ENCODE peak calls at places on chromosomes 2 and 18, in nine cellular contexts. One of them, this sample, is unnamed.

GRCh38 chr18:74489631-74490030 is 6.5 kb upstream of the CNDP2 start:
- DNase-seq in NCI-H510A treated with DMSO at 0.1 percent for 48 hours: no peak
- DNase-seq in right cardiac atrium: no peak
- DNase-seq in NCI-H1105: no peak
- DNase-seq in NCI-H82: peak
- DNase-seq in aorta: no peak
- DNase-seq in T-helper 1 cell: no peak
- DNase-seq in T1000: no peak
- DNase-seq in NCI-H446 treated with DMSO at 0.1 percent for 48 hours: no peak
- DNase-seq in this sample: peak

GRCh38 chr2:527581-527980 is 149.6 kb downstream of the TMEM18 start:
- DNase-seq in NCI-H510A treated with DMSO at 0.1 percent for 48 hours: no peak
- DNase-seq in right cardiac atrium: no peak
- DNase-seq in NCI-H1105: no peak
- DNase-seq in NCI-H82: no peak
- DNase-seq in aorta: no peak
- DNase-seq in T-helper 1 cell: no peak
- DNase-seq in T1000: no peak
- DNase-seq in NCI-H446 treated with DMSO at 0.1 percent for 48 hours: no peak
- DNase-seq in this sample: no peak

GRCh38 chr2:1773883-1774282 is 29.6 kb upstream of the PXDN start:
- DNase-seq in NCI-H510A treated with DMSO at 0.1 percent for 48 hours: peak
- DNase-seq in right cardiac atrium: no peak
- DNase-seq in NCI-H1105: no peak
- DNase-seq in NCI-H82: no peak
- DNase-seq in aorta: no peak
- DNase-seq in T-helper 1 cell: no peak
- DNase-seq in T1000: no peak
- DNase-seq in NCI-H446 treated with DMSO at 0.1 percent for 48 hours: no peak
- DNase-seq in this sample: no peak

GRCh38 chr2:85434677-85435076 is 16.2 kb downstream of the SH2D6 start:
- DNase-seq in NCI-H510A treated with DMSO at 0.1 percent for 48 hours: no peak
- DNase-seq in right cardiac atrium: no peak
- DNase-seq in NCI-H1105: no peak
- DNase-seq in NCI-H82: no peak
- DNase-seq in aorta: no peak
- DNase-seq in T-helper 1 cell: no peak
- DNase-seq in T1000: no peak
- DNase-seq in NCI-H446 treated with DMSO at 0.1 percent for 48 hours: no peak
- DNase-seq in this sample: no peak

GRCh38 chr2:57740905-57741304 is 305.7 kb upstream of the VRK2 start:
- DNase-seq in NCI-H510A treated with DMSO at 0.1 percent for 48 hours: no peak
- DNase-seq in right cardiac atrium: no peak
- DNase-seq in NCI-H1105: peak
- DNase-seq in NCI-H82: no peak
- DNase-seq in aorta: no peak
- DNase-seq in T-helper 1 cell: no peak
- DNase-seq in T1000: no peak
- DNase-seq in NCI-H446 treated with DMSO at 0.1 percent for 48 hours: no peak
- DNase-seq in this sample: no peak

GRCh38 chr2:218030409-218031195 is 27.8 kb upstream of the TNS1 start:
- DNase-seq in NCI-H510A treated with DMSO at 0.1 percent for 48 hours: no peak
- DNase-seq in right cardiac atrium: no peak
- DNase-seq in NCI-H1105: no peak
- DNase-seq in NCI-H82: no peak
- DNase-seq in aorta: no peak
- DNase-seq in T-helper 1 cell: no peak
- DNase-seq in T1000: no peak
- DNase-seq in NCI-H446 treated with DMSO at 0.1 percent for 48 hours: no peak
- DNase-seq in this sample: no peak

GRCh38 chr2:96809216-96809882 is 6.7 kb upstream of the CNNM3 start:
- DNase-seq in NCI-H510A treated with DMSO at 0.1 percent for 48 hours: no peak
- DNase-seq in right cardiac atrium: no peak
- DNase-seq in NCI-H1105: no peak
- DNase-seq in NCI-H82: no peak
- DNase-seq in aorta: no peak
- DNase-seq in T-helper 1 cell: no peak
- DNase-seq in T1000: no peak
- DNase-seq in NCI-H446 treated with DMSO at 0.1 percent for 48 hours: no peak
- DNase-seq in this sample: no peak

GRCh38 chr2:203623104-203623503 is 83.3 kb upstream of the CD28 start:
- DNase-seq in NCI-H510A treated with DMSO at 0.1 percent for 48 hours: peak
- DNase-seq in right cardiac atrium: no peak
- DNase-seq in NCI-H1105: no peak
- DNase-seq in NCI-H82: peak
- DNase-seq in aorta: no peak
- DNase-seq in T-helper 1 cell: no peak
- DNase-seq in T1000: peak
- DNase-seq in NCI-H446 treated with DMSO at 0.1 percent for 48 hours: no peak
- DNase-seq in this sample: peak

GRCh38 chr2:151886235-151886634 is 58.0 kb upstream of the ARL5A start:
- DNase-seq in NCI-H510A treated with DMSO at 0.1 percent for 48 hours: peak
- DNase-seq in right cardiac atrium: no peak
- DNase-seq in NCI-H1105: no peak
- DNase-seq in NCI-H82: no peak
- DNase-seq in aorta: no peak
- DNase-seq in T-helper 1 cell: no peak
- DNase-seq in T1000: no peak
- DNase-seq in NCI-H446 treated with DMSO at 0.1 percent for 48 hours: no peak
- DNase-seq in this sample: no peak

GRCh38 chr2:19702267-19702666 is 199.5 kb downstream of the TTC32 start:
- DNase-seq in NCI-H510A treated with DMSO at 0.1 percent for 48 hours: no peak
- DNase-seq in right cardiac atrium: no peak
- DNase-seq in NCI-H1105: no peak
- DNase-seq in NCI-H82: no peak
- DNase-seq in aorta: no peak
- DNase-seq in T-helper 1 cell: no peak
- DNase-seq in T1000: no peak
- DNase-seq in NCI-H446 treated with DMSO at 0.1 percent for 48 hours: no peak
- DNase-seq in this sample: peak

GRCh38 chr18:72830109-72830508 is 37.7 kb downstream of the NETO1 start:
- DNase-seq in NCI-H510A treated with DMSO at 0.1 percent for 48 hours: no peak
- DNase-seq in right cardiac atrium: peak
- DNase-seq in NCI-H1105: peak
- DNase-seq in NCI-H82: no peak
- DNase-seq in aorta: no peak
- DNase-seq in T-helper 1 cell: no peak
- DNase-seq in T1000: no peak
- DNase-seq in NCI-H446 treated with DMSO at 0.1 percent for 48 hours: peak
- DNase-seq in this sample: peak

GRCh38 chr18:61435064-61435652 is 101.9 kb downstream of the CDH20 start:
- DNase-seq in NCI-H510A treated with DMSO at 0.1 percent for 48 hours: no peak
- DNase-seq in right cardiac atrium: no peak
- DNase-seq in NCI-H1105: no peak
- DNase-seq in NCI-H82: peak
- DNase-seq in aorta: no peak
- DNase-seq in T-helper 1 cell: no peak
- DNase-seq in T1000: no peak
- DNase-seq in NCI-H446 treated with DMSO at 0.1 percent for 48 hours: no peak
- DNase-seq in this sample: peak